ENCODE peak calls at places on chromosomes 6 and 20, in ten cellular contexts. One of them, this sample, is unnamed.

GRCh38 chr6:20681243-20681684 is 147.0 kb downstream of the CDKAL1 start:
- DNase-seq in body of pancreas: no peak
- DNase-seq in Peyer's patch: no peak
- DNase-seq in choroid plexus epithelial cell: no peak
- DNase-seq in OCI-LY7: no peak
- DNase-seq in endodermal cell: no peak
- DNase-seq in heart left ventricle: no peak
- DNase-seq in fibroblast of mammary gland: no peak
- DNase-seq in fibroblast of pulmonary artery: no peak
- DNase-seq in sigmoid colon: no peak
- DNase-seq in this sample: no peak

GRCh38 chr6:48151142-48151541 is 40.1 kb upstream of the PTCHD4 start:
- DNase-seq in fibroblast of pulmonary artery: peak
- DNase-seq in sigmoid colon: no peak
- DNase-seq in Peyer's patch: no peak
- DNase-seq in body of pancreas: no peak
- DNase-seq in heart left ventricle: no peak
- DNase-seq in OCI-LY7: no peak
- DNase-seq in endodermal cell: no peak
- DNase-seq in fibroblast of mammary gland: peak
- DNase-seq in choroid plexus epithelial cell: peak
- DNase-seq in this sample: peak

GRCh38 chr6:710601-711571 is 17.9 kb upstream of the EXOC2 start:
- DNase-seq in sigmoid colon: peak
- DNase-seq in heart left ventricle: peak
- DNase-seq in fibroblast of mammary gland: peak
- DNase-seq in Peyer's patch: peak
- DNase-seq in fibroblast of pulmonary artery: peak
- DNase-seq in choroid plexus epithelial cell: peak
- DNase-seq in body of pancreas: peak
- DNase-seq in OCI-LY7: peak
- DNase-seq in endodermal cell: peak
- DNase-seq in this sample: peak

GRCh38 chr6:142945446-142946180 is 637 bp upstream of the HIVEP2 start:
- DNase-seq in fibroblast of mammary gland: peak
- DNase-seq in sigmoid colon: no peak
- DNase-seq in fibroblast of pulmonary artery: no peak
- DNase-seq in body of pancreas: peak
- DNase-seq in OCI-LY7: peak
- DNase-seq in choroid plexus epithelial cell: no peak
- DNase-seq in Peyer's patch: peak
- DNase-seq in heart left ventricle: no peak
- DNase-seq in endodermal cell: peak
- DNase-seq in this sample: peak

GRCh38 chr6:124679392-124679791 is 282.8 kb upstream of the RNF217 start:
- DNase-seq in fibroblast of pulmonary artery: peak
- DNase-seq in heart left ventricle: no peak
- DNase-seq in sigmoid colon: no peak
- DNase-seq in OCI-LY7: no peak
- DNase-seq in choroid plexus epithelial cell: peak
- DNase-seq in endodermal cell: no peak
- DNase-seq in body of pancreas: no peak
- DNase-seq in Peyer's patch: no peak
- DNase-seq in fibroblast of mammary gland: peak
- DNase-seq in this sample: peak

GRCh38 chr20:9363673-9364072 is 150.7 kb upstream of the LAMP5 start:
- DNase-seq in body of pancreas: no peak
- DNase-seq in fibroblast of mammary gland: no peak
- DNase-seq in sigmoid colon: no peak
- DNase-seq in heart left ventricle: no peak
- DNase-seq in choroid plexus epithelial cell: no peak
- DNase-seq in fibroblast of pulmonary artery: no peak
- DNase-seq in OCI-LY7: no peak
- DNase-seq in Peyer's patch: no peak
- DNase-seq in endodermal cell: no peak
- DNase-seq in this sample: peak

GRCh38 chr6:31892821-31893220 is 4.7 kb downstream of the EHMT2 start:
- DNase-seq in Peyer's patch: no peak
- DNase-seq in sigmoid colon: no peak
- DNase-seq in endodermal cell: no peak
- DNase-seq in OCI-LY7: no peak
- DNase-seq in body of pancreas: no peak
- DNase-seq in fibroblast of mammary gland: no peak
- DNase-seq in fibroblast of pulmonary artery: no peak
- DNase-seq in heart left ventricle: no peak
- DNase-seq in choroid plexus epithelial cell: no peak
- DNase-seq in this sample: no peak

GRCh38 chr6:161204866-161205557 is 68.8 kb downstream of the AGPAT4 start:
- DNase-seq in heart left ventricle: no peak
- DNase-seq in fibroblast of mammary gland: peak
- DNase-seq in choroid plexus epithelial cell: no peak
- DNase-seq in fibroblast of pulmonary artery: no peak
- DNase-seq in body of pancreas: no peak
- DNase-seq in sigmoid colon: no peak
- DNase-seq in OCI-LY7: no peak
- DNase-seq in endodermal cell: no peak
- DNase-seq in Peyer's patch: no peak
- DNase-seq in this sample: no peak

GRCh38 chr6:71194730-71195129 is 93.9 kb upstream of the OGFRL1 start:
- DNase-seq in body of pancreas: no peak
- DNase-seq in heart left ventricle: no peak
- DNase-seq in fibroblast of pulmonary artery: peak
- DNase-seq in sigmoid colon: no peak
- DNase-seq in Peyer's patch: no peak
- DNase-seq in fibroblast of mammary gland: peak
- DNase-seq in OCI-LY7: no peak
- DNase-seq in endodermal cell: no peak
- DNase-seq in choroid plexus epithelial cell: peak
- DNase-seq in this sample: peak

GRCh38 chr6:71187136-71187535 is 101.5 kb upstream of the OGFRL1 start:
- DNase-seq in heart left ventricle: no peak
- DNase-seq in Peyer's patch: no peak
- DNase-seq in fibroblast of mammary gland: no peak
- DNase-seq in OCI-LY7: no peak
- DNase-seq in endodermal cell: no peak
- DNase-seq in fibroblast of pulmonary artery: no peak
- DNase-seq in choroid plexus epithelial cell: no peak
- DNase-seq in sigmoid colon: no peak
- DNase-seq in body of pancreas: no peak
- DNase-seq in this sample: no peak

GRCh38 chr6:71190809-71191208 is 97.8 kb upstream of the OGFRL1 start:
- DNase-seq in OCI-LY7: peak
- DNase-seq in choroid plexus epithelial cell: peak
- DNase-seq in sigmoid colon: no peak
- DNase-seq in body of pancreas: no peak
- DNase-seq in endodermal cell: no peak
- DNase-seq in fibroblast of mammary gland: peak
- DNase-seq in heart left ventricle: no peak
- DNase-seq in fibroblast of pulmonary artery: peak
- DNase-seq in Peyer's patch: no peak
- DNase-seq in this sample: peak
- TF ChIP-seq CTCF in OCI-LY7: peak
- TF ChIP-seq CTCF in choroid plexus epithelial cell: peak
- TF ChIP-seq CTCF in sigmoid colon: no peak
- TF ChIP-seq CTCF in body of pancreas: peak
- TF ChIP-seq CTCF in endodermal cell: peak
- TF ChIP-seq CTCF in fibroblast of mammary gland: peak
- TF ChIP-seq CTCF in heart left ventricle: peak
- TF ChIP-seq CTCF in fibroblast of pulmonary artery: peak
- TF ChIP-seq CTCF in Peyer's patch: peak
- TF ChIP-seq CTCF in this sample: no peak

GRCh38 chr6:165986647-165987482 is 180.8 kb downstream of the TBXT start:
- DNase-seq in heart left ventricle: no peak
- DNase-seq in body of pancreas: no peak
- DNase-seq in choroid plexus epithelial cell: peak
- DNase-seq in OCI-LY7: no peak
- DNase-seq in fibroblast of mammary gland: peak
- DNase-seq in sigmoid colon: peak
- DNase-seq in endodermal cell: peak
- DNase-seq in Peyer's patch: no peak
- DNase-seq in fibroblast of pulmonary artery: peak
- DNase-seq in this sample: no peak

GRCh38 chr6:165985281-165985925 is 182.2 kb downstream of the TBXT start:
- DNase-seq in body of pancreas: no peak
- DNase-seq in fibroblast of mammary gland: no peak
- DNase-seq in Peyer's patch: no peak
- DNase-seq in choroid plexus epithelial cell: no peak
- DNase-seq in sigmoid colon: no peak
- DNase-seq in endodermal cell: no peak
- DNase-seq in fibroblast of pulmonary artery: no peak
- DNase-seq in heart left ventricle: no peak
- DNase-seq in OCI-LY7: no peak
- DNase-seq in this sample: no peak

GRCh38 chr6:165984743-165985142 is 182.9 kb downstream of the TBXT start:
- DNase-seq in heart left ventricle: no peak
- DNase-seq in OCI-LY7: no peak
- DNase-seq in body of pancreas: no peak
- DNase-seq in fibroblast of pulmonary artery: no peak
- DNase-seq in sigmoid colon: no peak
- DNase-seq in fibroblast of mammary gland: no peak
- DNase-seq in endodermal cell: no peak
- DNase-seq in choroid plexus epithelial cell: no peak
- DNase-seq in Peyer's patch: no peak
- DNase-seq in this sample: no peak

GRCh38 chr6:165987483-165988305 is 180.0 kb downstream of the TBXT start:
- DNase-seq in fibroblast of pulmonary artery: peak
- DNase-seq in fibroblast of mammary gland: peak
- DNase-seq in OCI-LY7: no peak
- DNase-seq in choroid plexus epithelial cell: peak
- DNase-seq in body of pancreas: peak
- DNase-seq in endodermal cell: peak
- DNase-seq in Peyer's patch: peak
- DNase-seq in sigmoid colon: peak
- DNase-seq in heart left ventricle: peak
- DNase-seq in this sample: peak

GRCh38 chr6:165985926-165986646 is 181.6 kb downstream of the TBXT start:
- DNase-seq in endodermal cell: peak
- DNase-seq in body of pancreas: no peak
- DNase-seq in OCI-LY7: no peak
- DNase-seq in heart left ventricle: no peak
- DNase-seq in fibroblast of pulmonary artery: peak
- DNase-seq in fibroblast of mammary gland: no peak
- DNase-seq in sigmoid colon: no peak
- DNase-seq in Peyer's patch: no peak
- DNase-seq in choroid plexus epithelial cell: no peak
- DNase-seq in this sample: no peak
- H3K4me3 ChIP-seq in endodermal cell: no peak
- H3K4me3 ChIP-seq in body of pancreas: no peak
- H3K4me3 ChIP-seq in OCI-LY7: no peak
- H3K4me3 ChIP-seq in heart left ventricle: peak
- H3K4me3 ChIP-seq in fibroblast of pulmonary artery: peak
- H3K4me3 ChIP-seq in fibroblast of mammary gland: no peak
- H3K4me3 ChIP-seq in sigmoid colon: peak
- H3K4me3 ChIP-seq in Peyer's patch: no peak
- H3K4me3 ChIP-seq in choroid plexus epithelial cell: peak
- H3K4me3 ChIP-seq in this sample: no peak

GRCh38 chr6:27631614-27631925 is 158.7 kb upstream of the ZNF184 start:
- DNase-seq in body of pancreas: no peak
- DNase-seq in fibroblast of pulmonary artery: no peak
- DNase-seq in fibroblast of mammary gland: no peak
- DNase-seq in sigmoid colon: no peak
- DNase-seq in OCI-LY7: no peak
- DNase-seq in Peyer's patch: no peak
- DNase-seq in endodermal cell: no peak
- DNase-seq in heart left ventricle: no peak
- DNase-seq in choroid plexus epithelial cell: no peak
- DNase-seq in this sample: no peak

DNA sequence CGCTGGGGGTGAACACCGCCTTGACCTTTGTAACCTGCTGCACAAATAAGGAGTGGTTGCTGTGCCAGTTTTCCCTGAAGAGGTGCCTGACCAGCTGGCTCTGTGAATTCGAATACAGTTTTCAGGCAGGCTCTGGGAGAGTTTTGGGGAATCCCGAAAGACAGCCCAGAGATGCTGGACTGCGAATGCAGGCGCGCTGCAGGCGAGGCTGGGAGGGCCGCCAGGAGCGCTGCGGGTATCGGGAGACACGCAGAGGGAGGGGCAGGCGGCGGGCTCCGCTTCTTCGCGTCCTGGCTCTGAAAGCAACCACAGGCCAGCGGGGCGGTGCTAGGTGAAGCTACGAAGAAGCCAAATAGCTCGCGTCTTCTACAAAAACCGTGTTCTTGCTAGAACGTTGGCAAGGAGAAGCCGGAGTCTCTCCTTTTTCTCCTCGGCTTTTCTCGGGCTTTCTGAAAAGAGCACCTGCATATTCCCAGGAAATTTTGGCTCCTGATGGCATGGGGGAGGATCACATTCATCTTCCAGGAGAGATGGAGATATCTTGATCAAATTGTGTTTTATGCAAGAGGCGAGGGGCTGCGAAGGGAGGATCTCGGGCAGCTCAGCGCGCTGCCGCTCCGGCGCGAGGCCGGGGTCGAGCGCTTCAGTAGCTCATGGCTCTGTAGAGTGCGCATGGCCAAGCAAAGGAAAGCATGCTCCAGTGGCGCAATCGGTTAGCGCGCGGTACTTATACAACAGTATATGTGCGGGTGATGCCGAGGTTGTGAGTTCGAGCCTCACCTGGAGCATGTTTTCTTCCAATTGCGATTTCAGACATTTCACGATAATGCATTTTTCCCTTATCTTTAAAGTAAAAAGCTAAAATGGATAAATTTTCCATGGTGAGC is 158.1 kb upstream of the ZNF184 start:
- DNase-seq in OCI-LY7: no peak
- DNase-seq in endodermal cell: peak
- DNase-seq in body of pancreas: peak
- DNase-seq in choroid plexus epithelial cell: peak
- DNase-seq in heart left ventricle: no peak
- DNase-seq in sigmoid colon: no peak
- DNase-seq in fibroblast of pulmonary artery: peak
- DNase-seq in fibroblast of mammary gland: peak
- DNase-seq in Peyer's patch: peak
- DNase-seq in this sample: peak
- TF ChIP-seq CTCF in OCI-LY7: no peak
- TF ChIP-seq CTCF in endodermal cell: peak
- TF ChIP-seq CTCF in body of pancreas: no peak
- TF ChIP-seq CTCF in choroid plexus epithelial cell: peak
- TF ChIP-seq CTCF in heart left ventricle: no peak
- TF ChIP-seq CTCF in sigmoid colon: no peak
- TF ChIP-seq CTCF in fibroblast of pulmonary artery: no peak
- TF ChIP-seq CTCF in fibroblast of mammary gland: peak
- TF ChIP-seq CTCF in Peyer's patch: no peak
- TF ChIP-seq CTCF in this sample: peak

DNA sequence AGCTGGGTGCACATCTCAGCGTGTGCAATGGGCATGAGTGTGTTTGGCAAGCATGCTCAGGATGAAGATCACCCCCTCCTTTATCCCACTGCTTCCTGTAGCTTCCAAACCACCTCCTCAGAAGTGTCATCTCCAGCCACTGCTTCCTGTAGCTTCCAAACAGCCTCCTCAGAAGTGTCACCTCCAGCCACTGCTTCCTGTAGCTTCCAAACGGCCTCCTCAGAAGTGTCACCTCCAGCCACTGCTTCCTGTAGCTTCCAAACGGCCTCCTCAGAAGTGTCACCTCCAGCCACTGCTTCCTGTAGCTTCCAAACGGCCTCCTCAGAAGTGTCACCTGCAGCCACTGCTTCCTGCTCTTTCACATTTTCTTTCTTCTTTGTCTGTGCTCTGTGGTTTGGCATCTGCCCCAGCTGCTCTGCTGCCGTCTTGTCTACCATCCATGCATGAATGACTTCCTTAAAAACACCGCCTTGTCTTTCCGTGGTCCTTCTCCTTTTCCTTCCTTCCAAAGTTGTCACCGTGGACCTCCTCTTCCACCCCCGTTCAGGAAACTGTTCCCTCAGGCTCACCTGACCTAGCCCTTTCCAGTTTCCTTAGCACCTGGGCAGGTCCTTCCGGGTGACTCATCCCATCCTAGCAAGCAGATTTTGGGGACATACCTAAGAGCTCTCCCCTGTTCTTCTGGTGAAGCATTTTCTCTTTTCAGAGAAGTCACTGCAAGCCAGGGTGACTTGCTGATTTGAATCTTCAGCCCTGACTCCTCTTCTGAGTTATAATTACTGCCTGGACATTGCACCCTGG is 43.5 kb upstream of the TIAM2 start:
- DNase-seq in Peyer's patch: peak
- DNase-seq in fibroblast of mammary gland: no peak
- DNase-seq in endodermal cell: no peak
- DNase-seq in OCI-LY7: peak
- DNase-seq in fibroblast of pulmonary artery: no peak
- DNase-seq in body of pancreas: no peak
- DNase-seq in heart left ventricle: no peak
- DNase-seq in sigmoid colon: no peak
- DNase-seq in choroid plexus epithelial cell: no peak
- DNase-seq in this sample: peak
- H3K4me3 ChIP-seq in Peyer's patch: no peak
- H3K4me3 ChIP-seq in fibroblast of mammary gland: no peak
- H3K4me3 ChIP-seq in endodermal cell: no peak
- H3K4me3 ChIP-seq in OCI-LY7: peak
- H3K4me3 ChIP-seq in fibroblast of pulmonary artery: no peak
- H3K4me3 ChIP-seq in body of pancreas: no peak
- H3K4me3 ChIP-seq in heart left ventricle: no peak
- H3K4me3 ChIP-seq in sigmoid colon: no peak
- H3K4me3 ChIP-seq in choroid plexus epithelial cell: no peak
- H3K4me3 ChIP-seq in this sample: no peak